ENCODE peak calls at places on chromosome 10, in five cellular contexts. One of them, this sample, is unnamed.

GRCh38 chr10:98420786-98421185 is 5.8 kb upstream of the PYROXD2 start:
- DNase-seq in activated T-helper 9 cell treated with anti-CD3 and anti-CD28 coated beads, Interleukin-2, amount 50 U/mL, for 16 hours: no peak
- DNase-seq in hippocampal formation: no peak
- DNase-seq in GM20000: no peak
- DNase-seq in right lobe of liver: peak; percentile 82
- DNase-seq in this sample: no peak

GRCh38 chr10:102120142-102120986 is at the start of gene LDB1:
- DNase-seq in activated T-helper 9 cell treated with anti-CD3 and anti-CD28 coated beads, Interleukin-2, amount 50 U/mL, for 16 hours: peak; percentile 54
- DNase-seq in right lobe of liver: peak; percentile 84
- DNase-seq in hippocampal formation: peak; percentile 84
- DNase-seq in GM20000: peak; percentile 93
- DNase-seq in this sample: peak; percentile 89

GRCh38 chr10:32957341-32958084 is 517 bp downstream of the ITGB1 start:
- DNase-seq in hippocampal formation: peak; percentile 62
- DNase-seq in right lobe of liver: peak; percentile 72
- DNase-seq in GM20000: peak; percentile 54
- DNase-seq in activated T-helper 9 cell treated with anti-CD3 and anti-CD28 coated beads, Interleukin-2, amount 50 U/mL, for 16 hours: peak; percentile 40
- DNase-seq in this sample: peak; percentile 27

GRCh38 chr10:28554952-28555351 is 22.0 kb downstream of the WAC start:
- DNase-seq in hippocampal formation: no peak
- DNase-seq in right lobe of liver: no peak
- DNase-seq in GM20000: no peak
- DNase-seq in activated T-helper 9 cell treated with anti-CD3 and anti-CD28 coated beads, Interleukin-2, amount 50 U/mL, for 16 hours: no peak
- DNase-seq in this sample: no peak

GRCh38 chr10:4141471-4141870 is 356.5 kb upstream of the KLF6 start:
- DNase-seq in hippocampal formation: no peak
- DNase-seq in right lobe of liver: no peak
- DNase-seq in activated T-helper 9 cell treated with anti-CD3 and anti-CD28 coated beads, Interleukin-2, amount 50 U/mL, for 16 hours: no peak
- DNase-seq in GM20000: no peak
- DNase-seq in this sample: no peak

GRCh38 chr10:116669832-116670644 is 49.3 kb downstream of the PNLIPRP2 start:
- DNase-seq in GM20000: no peak
- DNase-seq in hippocampal formation: no peak
- DNase-seq in right lobe of liver: no peak
- DNase-seq in activated T-helper 9 cell treated with anti-CD3 and anti-CD28 coated beads, Interleukin-2, amount 50 U/mL, for 16 hours: no peak
- DNase-seq in this sample: no peak

GRCh38 chr10:62852961-62853702 is 37.0 kb upstream of the EGR2 start:
- DNase-seq in hippocampal formation: no peak
- DNase-seq in GM20000: no peak
- DNase-seq in activated T-helper 9 cell treated with anti-CD3 and anti-CD28 coated beads, Interleukin-2, amount 50 U/mL, for 16 hours: no peak
- DNase-seq in right lobe of liver: no peak
- DNase-seq in this sample: no peak

GRCh38 chr10:74640134-74640533 is 186.3 kb upstream of the KAT6B start:
- DNase-seq in activated T-helper 9 cell treated with anti-CD3 and anti-CD28 coated beads, Interleukin-2, amount 50 U/mL, for 16 hours: no peak
- DNase-seq in right lobe of liver: no peak
- DNase-seq in GM20000: no peak
- DNase-seq in hippocampal formation: no peak
- DNase-seq in this sample: peak; percentile 5

GRCh38 chr10:112966191-112966855 is 16.3 kb downstream of the TCF7L2 start:
- DNase-seq in activated T-helper 9 cell treated with anti-CD3 and anti-CD28 coated beads, Interleukin-2, amount 50 U/mL, for 16 hours: no peak
- DNase-seq in hippocampal formation: no peak
- DNase-seq in right lobe of liver: no peak
- DNase-seq in GM20000: no peak
- DNase-seq in this sample: no peak

GRCh38 chr10:124074471-124075109 is 18.8 kb downstream of the CHST15 start:
- DNase-seq in hippocampal formation: no peak
- DNase-seq in activated T-helper 9 cell treated with anti-CD3 and anti-CD28 coated beads, Interleukin-2, amount 50 U/mL, for 16 hours: no peak
- DNase-seq in right lobe of liver: no peak
- DNase-seq in GM20000: no peak
- DNase-seq in this sample: no peak

GRCh38 chr10:123455861-123456260 is 210.3 kb upstream of the GPR26 start:
- DNase-seq in hippocampal formation: no peak
- DNase-seq in activated T-helper 9 cell treated with anti-CD3 and anti-CD28 coated beads, Interleukin-2, amount 50 U/mL, for 16 hours: no peak
- DNase-seq in right lobe of liver: no peak
- DNase-seq in GM20000: no peak
- DNase-seq in this sample: no peak

GRCh38 chr10:78362406-78363022 is 328.9 kb downstream of the RPS24 start:
- DNase-seq in right lobe of liver: no peak
- DNase-seq in activated T-helper 9 cell treated with anti-CD3 and anti-CD28 coated beads, Interleukin-2, amount 50 U/mL, for 16 hours: no peak
- DNase-seq in GM20000: no peak
- DNase-seq in hippocampal formation: no peak
- DNase-seq in this sample: no peak

GRCh38 chr10:124944982-124945381 is 3.1 kb downstream of the ZRANB1 start:
- DNase-seq in GM20000: no peak
- DNase-seq in activated T-helper 9 cell treated with anti-CD3 and anti-CD28 coated beads, Interleukin-2, amount 50 U/mL, for 16 hours: no peak
- DNase-seq in hippocampal formation: no peak
- DNase-seq in right lobe of liver: no peak
- DNase-seq in this sample: no peak

GRCh38 chr10:30553018-30553624 is 76.4 kb downstream of the LYZL2 start:
- DNase-seq in GM20000: no peak
- DNase-seq in activated T-helper 9 cell treated with anti-CD3 and anti-CD28 coated beads, Interleukin-2, amount 50 U/mL, for 16 hours: no peak
- DNase-seq in hippocampal formation: no peak
- DNase-seq in right lobe of liver: no peak
- DNase-seq in this sample: no peak

GRCh38 chr10:72353028-72353962 is 1.4 kb downstream of the DNAJB12 start:
- DNase-seq in right lobe of liver: peak; percentile 73
- DNase-seq in activated T-helper 9 cell treated with anti-CD3 and anti-CD28 coated beads, Interleukin-2, amount 50 U/mL, for 16 hours: no peak
- DNase-seq in hippocampal formation: no peak
- DNase-seq in GM20000: no peak
- DNase-seq in this sample: no peak

GRCh38 chr10:113859261-113859660 is 4.8 kb downstream of the NHLRC2 start:
- DNase-seq in right lobe of liver: no peak
- DNase-seq in GM20000: peak; percentile 36
- DNase-seq in hippocampal formation: no peak
- DNase-seq in activated T-helper 9 cell treated with anti-CD3 and anti-CD28 coated beads, Interleukin-2, amount 50 U/mL, for 16 hours: no peak
- DNase-seq in this sample: no peak

GRCh38 chr10:29189272-29189671 is 99.6 kb upstream of the LYZL1 start:
- DNase-seq in GM20000: no peak
- DNase-seq in right lobe of liver: no peak
- DNase-seq in hippocampal formation: no peak
- DNase-seq in activated T-helper 9 cell treated with anti-CD3 and anti-CD28 coated beads, Interleukin-2, amount 50 U/mL, for 16 hours: no peak
- DNase-seq in this sample: no peak

GRCh38 chr10:73207883-73208282 is 39.2 kb downstream of the DNAJC9 start:
- DNase-seq in right lobe of liver: no peak
- DNase-seq in hippocampal formation: no peak
- DNase-seq in GM20000: no peak
- DNase-seq in activated T-helper 9 cell treated with anti-CD3 and anti-CD28 coated beads, Interleukin-2, amount 50 U/mL, for 16 hours: no peak
- DNase-seq in this sample: no peak

GRCh38 chr10:649798-650690 is 39.4 kb downstream of the DIP2C start:
- DNase-seq in activated T-helper 9 cell treated with anti-CD3 and anti-CD28 coated beads, Interleukin-2, amount 50 U/mL, for 16 hours: no peak
- DNase-seq in right lobe of liver: peak; percentile 81
- DNase-seq in hippocampal formation: no peak
- DNase-seq in GM20000: no peak
- DNase-seq in this sample: no peak